ENCODE peak calls at places on chromosomes 7 and 10, in ten cellular contexts. One of them, this sample, is unnamed.

GRCh38 chr7:149799397-149800168 is 26.2 kb upstream of the ZNF467 start:
- DNase-seq in hippocampal formation: no peak
- DNase-seq in CD8-positive, alpha-beta memory T cell: peak
- DNase-seq in stimulated activated CD4-positive, alpha-beta T cell treated with anti-CD3 and anti-CD28 coated beads, Interleukin-2, amount 100 ng/mL, for 48 hours: peak
- DNase-seq in T-helper 9 cell: peak
- DNase-seq in HTR-8/SVneo: peak
- DNase-seq in RCC 7860: no peak
- DNase-seq in heart right ventricle: no peak
- DNase-seq in A549: no peak
- DNase-seq in Right ventricle myocardium superior: peak
- DNase-seq in this sample: peak

GRCh38 chr7:112630565-112630964 is 149.8 kb downstream of the LSMEM1 start:
- DNase-seq in A549: no peak
- DNase-seq in Right ventricle myocardium superior: no peak
- DNase-seq in RCC 7860: no peak
- DNase-seq in CD8-positive, alpha-beta memory T cell: no peak
- DNase-seq in HTR-8/SVneo: no peak
- DNase-seq in stimulated activated CD4-positive, alpha-beta T cell treated with anti-CD3 and anti-CD28 coated beads, Interleukin-2, amount 100 ng/mL, for 48 hours: no peak
- DNase-seq in T-helper 9 cell: no peak
- DNase-seq in hippocampal formation: no peak
- DNase-seq in heart right ventricle: no peak
- DNase-seq in this sample: no peak

GRCh38 chr10:114499630-114500190 is 95.4 kb upstream of the AFAP1L2 start:
- DNase-seq in stimulated activated CD4-positive, alpha-beta T cell treated with anti-CD3 and anti-CD28 coated beads, Interleukin-2, amount 100 ng/mL, for 48 hours: peak
- DNase-seq in CD8-positive, alpha-beta memory T cell: no peak
- DNase-seq in Right ventricle myocardium superior: no peak
- DNase-seq in heart right ventricle: no peak
- DNase-seq in A549: no peak
- DNase-seq in HTR-8/SVneo: no peak
- DNase-seq in hippocampal formation: no peak
- DNase-seq in RCC 7860: no peak
- DNase-seq in T-helper 9 cell: peak
- DNase-seq in this sample: peak

GRCh38 chr10:33453081-33453850 is 118.8 kb upstream of the NRP1 start:
- DNase-seq in hippocampal formation: no peak
- DNase-seq in heart right ventricle: no peak
- DNase-seq in CD8-positive, alpha-beta memory T cell: no peak
- DNase-seq in stimulated activated CD4-positive, alpha-beta T cell treated with anti-CD3 and anti-CD28 coated beads, Interleukin-2, amount 100 ng/mL, for 48 hours: no peak
- DNase-seq in A549: no peak
- DNase-seq in Right ventricle myocardium superior: no peak
- DNase-seq in HTR-8/SVneo: no peak
- DNase-seq in RCC 7860: peak
- DNase-seq in T-helper 9 cell: no peak
- DNase-seq in this sample: no peak

GRCh38 chr7:19674266-19674960 is 34.4 kb downstream of the POLR1F start:
- DNase-seq in T-helper 9 cell: no peak
- DNase-seq in A549: no peak
- DNase-seq in heart right ventricle: no peak
- DNase-seq in CD8-positive, alpha-beta memory T cell: no peak
- DNase-seq in HTR-8/SVneo: no peak
- DNase-seq in hippocampal formation: no peak
- DNase-seq in RCC 7860: no peak
- DNase-seq in stimulated activated CD4-positive, alpha-beta T cell treated with anti-CD3 and anti-CD28 coated beads, Interleukin-2, amount 100 ng/mL, for 48 hours: no peak
- DNase-seq in Right ventricle myocardium superior: no peak
- DNase-seq in this sample: no peak

GRCh38 chr10:118495499-118495898 is 99.9 kb downstream of the PRLHR start:
- DNase-seq in heart right ventricle: no peak
- DNase-seq in hippocampal formation: no peak
- DNase-seq in Right ventricle myocardium superior: no peak
- DNase-seq in T-helper 9 cell: no peak
- DNase-seq in RCC 7860: no peak
- DNase-seq in A549: no peak
- DNase-seq in HTR-8/SVneo: no peak
- DNase-seq in CD8-positive, alpha-beta memory T cell: no peak
- DNase-seq in stimulated activated CD4-positive, alpha-beta T cell treated with anti-CD3 and anti-CD28 coated beads, Interleukin-2, amount 100 ng/mL, for 48 hours: no peak
- DNase-seq in this sample: no peak

GRCh38 chr10:102596506-102596971 is 47.7 kb upstream of the TRIM8 start:
- DNase-seq in Right ventricle myocardium superior: no peak
- DNase-seq in RCC 7860: peak
- DNase-seq in T-helper 9 cell: no peak
- DNase-seq in hippocampal formation: peak
- DNase-seq in A549: peak
- DNase-seq in stimulated activated CD4-positive, alpha-beta T cell treated with anti-CD3 and anti-CD28 coated beads, Interleukin-2, amount 100 ng/mL, for 48 hours: peak
- DNase-seq in HTR-8/SVneo: peak
- DNase-seq in heart right ventricle: no peak
- DNase-seq in CD8-positive, alpha-beta memory T cell: no peak
- DNase-seq in this sample: no peak

GRCh38 chr10:125769175-125769574 is 6.4 kb downstream of the MMP21 start:
- DNase-seq in T-helper 9 cell: no peak
- DNase-seq in CD8-positive, alpha-beta memory T cell: no peak
- DNase-seq in Right ventricle myocardium superior: no peak
- DNase-seq in stimulated activated CD4-positive, alpha-beta T cell treated with anti-CD3 and anti-CD28 coated beads, Interleukin-2, amount 100 ng/mL, for 48 hours: no peak
- DNase-seq in A549: no peak
- DNase-seq in heart right ventricle: no peak
- DNase-seq in hippocampal formation: no peak
- DNase-seq in HTR-8/SVneo: no peak
- DNase-seq in RCC 7860: no peak
- DNase-seq in this sample: no peak

GRCh38 chr7:108308276-108308675 is 148.0 kb downstream of the NRCAM start:
- DNase-seq in Right ventricle myocardium superior: no peak
- DNase-seq in CD8-positive, alpha-beta memory T cell: no peak
- DNase-seq in stimulated activated CD4-positive, alpha-beta T cell treated with anti-CD3 and anti-CD28 coated beads, Interleukin-2, amount 100 ng/mL, for 48 hours: no peak
- DNase-seq in A549: no peak
- DNase-seq in hippocampal formation: no peak
- DNase-seq in RCC 7860: no peak
- DNase-seq in HTR-8/SVneo: no peak
- DNase-seq in heart right ventricle: no peak
- DNase-seq in T-helper 9 cell: no peak
- DNase-seq in this sample: no peak

GRCh38 chr7:28787116-28787515 is 171.0 kb downstream of the TRIL start:
- DNase-seq in heart right ventricle: no peak
- DNase-seq in RCC 7860: no peak
- DNase-seq in CD8-positive, alpha-beta memory T cell: no peak
- DNase-seq in A549: no peak
- DNase-seq in stimulated activated CD4-positive, alpha-beta T cell treated with anti-CD3 and anti-CD28 coated beads, Interleukin-2, amount 100 ng/mL, for 48 hours: no peak
- DNase-seq in T-helper 9 cell: no peak
- DNase-seq in HTR-8/SVneo: no peak
- DNase-seq in Right ventricle myocardium superior: no peak
- DNase-seq in hippocampal formation: no peak
- DNase-seq in this sample: no peak

GRCh38 chr7:27586825-27587224 is 75.9 kb downstream of the HIBADH start:
- DNase-seq in A549: no peak
- DNase-seq in heart right ventricle: peak
- DNase-seq in hippocampal formation: no peak
- DNase-seq in stimulated activated CD4-positive, alpha-beta T cell treated with anti-CD3 and anti-CD28 coated beads, Interleukin-2, amount 100 ng/mL, for 48 hours: no peak
- DNase-seq in T-helper 9 cell: no peak
- DNase-seq in HTR-8/SVneo: no peak
- DNase-seq in CD8-positive, alpha-beta memory T cell: no peak
- DNase-seq in RCC 7860: no peak
- DNase-seq in Right ventricle myocardium superior: no peak
- DNase-seq in this sample: no peak

GRCh38 chr7:112898432-112899290 is 108.5 kb upstream of the TMEM168 start:
- DNase-seq in T-helper 9 cell: no peak
- DNase-seq in CD8-positive, alpha-beta memory T cell: peak
- DNase-seq in A549: peak
- DNase-seq in heart right ventricle: no peak
- DNase-seq in RCC 7860: peak
- DNase-seq in stimulated activated CD4-positive, alpha-beta T cell treated with anti-CD3 and anti-CD28 coated beads, Interleukin-2, amount 100 ng/mL, for 48 hours: peak
- DNase-seq in hippocampal formation: no peak
- DNase-seq in Right ventricle myocardium superior: no peak
- DNase-seq in HTR-8/SVneo: peak
- DNase-seq in this sample: peak

GRCh38 chr7:158377800-158378623 is 209.6 kb downstream of the PTPRN2 start:
- DNase-seq in RCC 7860: no peak
- DNase-seq in hippocampal formation: no peak
- DNase-seq in HTR-8/SVneo: no peak
- DNase-seq in stimulated activated CD4-positive, alpha-beta T cell treated with anti-CD3 and anti-CD28 coated beads, Interleukin-2, amount 100 ng/mL, for 48 hours: no peak
- DNase-seq in Right ventricle myocardium superior: peak
- DNase-seq in heart right ventricle: no peak
- DNase-seq in CD8-positive, alpha-beta memory T cell: no peak
- DNase-seq in A549: no peak
- DNase-seq in T-helper 9 cell: no peak
- DNase-seq in this sample: no peak

GRCh38 chr10:34101001-34101400 is 714.1 kb downstream of the PARD3 start:
- DNase-seq in HTR-8/SVneo: no peak
- DNase-seq in Right ventricle myocardium superior: no peak
- DNase-seq in stimulated activated CD4-positive, alpha-beta T cell treated with anti-CD3 and anti-CD28 coated beads, Interleukin-2, amount 100 ng/mL, for 48 hours: no peak
- DNase-seq in heart right ventricle: no peak
- DNase-seq in hippocampal formation: no peak
- DNase-seq in T-helper 9 cell: no peak
- DNase-seq in A549: no peak
- DNase-seq in RCC 7860: no peak
- DNase-seq in CD8-positive, alpha-beta memory T cell: no peak
- DNase-seq in this sample: no peak

GRCh38 chr7:72538856-72539255 is 126.7 kb upstream of the CALN1 start:
- DNase-seq in stimulated activated CD4-positive, alpha-beta T cell treated with anti-CD3 and anti-CD28 coated beads, Interleukin-2, amount 100 ng/mL, for 48 hours: no peak
- DNase-seq in RCC 7860: no peak
- DNase-seq in T-helper 9 cell: no peak
- DNase-seq in A549: no peak
- DNase-seq in HTR-8/SVneo: no peak
- DNase-seq in CD8-positive, alpha-beta memory T cell: no peak
- DNase-seq in hippocampal formation: no peak
- DNase-seq in Right ventricle myocardium superior: no peak
- DNase-seq in heart right ventricle: no peak
- DNase-seq in this sample: no peak

This sample was measured in CD4-positive, CD25-positive, alpha-beta regulatory T cell.